ENCODE peak calls at places on chromosome 19, in six cellular contexts. Q, B, A, X, T and C are unnamed samples.
A peak's percentile ranks its signal among the peaks of the same experiment; 100 is the strongest.

GRCh38 chr19:48752511-48753365 is at the start of gene FUT1:
- DNase-seq in Q (no peak), B (no peak), A (peak; percentile 37), X (no peak), T (peak; percentile 87), C (no peak)

GRCh38 chr19:17703823-17704463 is 15.3 kb upstream of the MAP1S start:
- DNase-seq in Q (no peak), B (peak; percentile 40), A (peak; percentile 44), X (no peak), T (no peak), C (no peak)

GRCh38 chr19:40445945-40446784 is 2.0 kb upstream of the SERTAD3 start:
- DNase-seq in Q (no peak), B (peak; percentile 73), A (no peak), X (no peak), T (peak; percentile 74), C (no peak)

GRCh38 chr19:29677001-29677781 is 11.9 kb downstream of the PLEKHF1 start:
- DNase-seq in Q (peak; percentile 56), B (no peak), A (no peak), X (no peak), T (no peak), C (no peak)

GRCh38 chr19:16370671-16371391 is 46.2 kb downstream of the KLF2 start:
- DNase-seq in Q (no peak), B (no peak), A (no peak), X (peak; percentile 30), T (no peak), C (no peak)

GRCh38 chr19:51735759-51736449 is 12.1 kb upstream of the HAS1 start:
- DNase-seq in Q (peak; percentile 16), B (no peak), A (peak; percentile 72), X (no peak), T (no peak), C (no peak)

GRCh38 chr19:39136225-39136940 is 10.8 kb downstream of the PAK4 start:
- DNase-seq in Q (no peak), B (no peak), A (no peak), X (no peak), T (no peak), C (no peak)

GRCh38 chr19:30880551-30880950 is 468.7 kb downstream of the TSHZ3 start:
- DNase-seq in Q (no peak), B (no peak), A (no peak), X (no peak), T (no peak), C (no peak)

GRCh38 chr19:45140533-45140932 is 20.2 kb downstream of the NKPD1 start:
- DNase-seq in Q (no peak), B (no peak), A (no peak), X (no peak), T (no peak), C (no peak)

GRCh38 chr19:40614595-40615411 is 13.6 kb downstream of the LTBP4 start:
- DNase-seq in Q (peak; percentile 51), B (peak; percentile 68), A (peak; percentile 92), X (peak; percentile 89), T (no peak), C (peak; percentile 96)

GRCh38 chr19:13979224-13979623 is 26.9 kb downstream of the RFX1 start:
- DNase-seq in Q (no peak), B (no peak), A (no peak), X (no peak), T (no peak), C (no peak)

GRCh38 chr19:20860339-20860738 is 62.7 kb upstream of the ZNF85 start:
- DNase-seq in Q (no peak), B (no peak), A (no peak), X (no peak), T (no peak), C (no peak)

GRCh38 chr19:2602391-2603181 is 99.9 kb downstream of the GNG7 start:
- DNase-seq in Q (peak; percentile 56), B (no peak), A (peak; percentile 92), X (peak; percentile 88), T (peak; percentile 85), C (peak; percentile 80)

GRCh38 chr19:43718627-43719377 is 2.9 kb downstream of the IRGC start:
- DNase-seq in Q (no peak), B (no peak), A (no peak), X (no peak), T (no peak), C (no peak)

GRCh38 chr19:42152876-42153275 is 20.6 kb upstream of the POU2F2 start:
- DNase-seq in Q (no peak), B (no peak), A (no peak), X (no peak), T (no peak), C (no peak)

GRCh38 chr19:12994701-12995595 is at the start of gene NFIX:
- DNase-seq in Q (no peak), B (no peak), A (peak; percentile 66), X (peak; percentile 85), T (peak; percentile 70), C (no peak)

GRCh38 chr19:19379527-19379926 is 25.9 kb upstream of the GATAD2A start:
- DNase-seq in Q (no peak), B (no peak), A (no peak), X (no peak), T (no peak), C (no peak)

GRCh38 chr19:46205183-46205984 is 24.2 kb upstream of the IGFL1 start:
- DNase-seq in Q (no peak), B (no peak), A (no peak), X (no peak), T (no peak), C (no peak)

GRCh38 chr19:11528551-11529341 is at the start of gene ECSIT:
- DNase-seq in Q (peak; percentile 96), B (peak; percentile 98), A (peak; percentile 98), X (peak; percentile 99), T (peak; percentile 98), C (peak; percentile 97)

GRCh38 chr19:5953680-5954213 is 24.2 kb downstream of the RANBP3 start:
- DNase-seq in Q (no peak), B (no peak), A (no peak), X (no peak), T (no peak), C (no peak)
- H3K4me3 ChIP-seq in Q (peak overlapping the region; percentile 26), B (no peak overlapping the region), A (no peak overlapping the region), X (no peak overlapping the region), T (no peak overlapping the region), C (no peak overlapping the region)

GRCh38 chr19:35154535-35155406 is at the start of gene FXYD5:
- DNase-seq in Q (no peak), B (peak; percentile 76), A (peak; percentile 76), X (peak; percentile 43), T (peak; percentile 72), C (peak; percentile 27)
- TF ChIP-seq CTCF in Q (no peak), B (no peak), A (no peak), X (no peak), T (peak; percentile 24), C (peak; percentile 18)

DNA sequence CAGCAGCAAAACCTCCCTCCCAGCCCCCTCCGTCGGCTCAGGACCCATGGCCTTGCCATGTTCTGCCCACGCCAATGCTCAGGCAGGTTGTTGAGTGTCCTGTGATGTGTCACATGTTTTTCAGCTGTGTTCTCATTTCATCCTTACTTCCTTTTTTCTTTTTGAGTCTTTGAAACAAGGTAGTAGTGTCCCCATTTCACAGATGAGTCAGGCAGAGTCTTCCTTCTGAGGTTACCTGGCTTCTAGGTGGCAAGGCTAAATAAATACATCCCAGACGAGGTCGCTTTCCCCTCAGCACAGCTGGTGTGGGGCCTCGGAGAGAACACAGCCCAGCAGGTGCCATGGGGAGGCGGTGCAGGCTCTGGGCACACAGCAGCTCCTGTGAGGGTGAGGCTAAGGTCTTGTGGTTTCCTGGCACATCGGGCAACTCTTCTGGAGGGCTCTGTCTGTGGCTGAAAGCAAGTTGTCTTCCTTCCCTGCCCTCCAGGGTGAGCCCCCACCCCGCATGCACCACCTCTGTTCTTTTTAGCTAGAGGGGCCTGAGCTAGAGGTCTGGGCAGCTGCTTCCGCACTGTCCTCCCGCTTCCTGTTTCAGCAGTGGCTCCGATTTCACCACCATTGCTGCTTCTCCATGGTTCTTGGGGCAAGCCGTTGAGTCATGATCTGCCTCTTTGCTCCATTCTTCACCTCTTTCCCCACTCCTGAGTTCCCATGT is 15.1 kb downstream of the PRAM1 start:
- DNase-seq in Q (no peak), B (no peak), A (peak; percentile 49), X (no peak), T (no peak), C (no peak)
- H3K27ac ChIP-seq in Q (no peak overlapping the region), B (no peak overlapping the region), A (no peak overlapping the region), X (no peak overlapping the region), T (no peak overlapping the region), C (peak overlapping the region; percentile 21)

DNA sequence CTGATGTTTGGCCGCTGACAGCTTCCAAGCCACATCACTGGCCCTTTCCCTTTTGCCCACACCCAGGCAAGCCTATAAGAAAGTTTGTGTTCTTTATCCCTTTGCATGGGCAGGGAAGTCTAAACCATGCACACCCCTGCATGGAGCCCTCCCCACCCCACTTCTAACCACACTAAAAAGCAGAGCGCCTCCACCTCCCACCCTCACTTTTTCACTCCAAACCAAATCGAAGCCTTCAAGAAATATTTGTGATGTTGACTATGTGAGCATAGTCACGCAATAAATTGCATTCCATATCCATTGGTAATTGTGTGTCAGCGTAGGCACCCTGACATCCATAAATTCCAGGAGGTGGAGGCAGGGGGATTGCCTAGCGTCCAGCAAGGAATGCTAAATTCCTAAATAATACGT is 104.4 kb upstream of the LSM14A start:
- DNase-seq in Q (no peak), B (peak; percentile 78), A (no peak), X (no peak), T (no peak), C (no peak)
- H3K4me3 ChIP-seq in Q (no peak overlapping the region), B (peak overlapping the region; percentile 1), A (no peak overlapping the region), X (no peak overlapping the region), T (no peak overlapping the region), C (no peak overlapping the region)

DNA sequence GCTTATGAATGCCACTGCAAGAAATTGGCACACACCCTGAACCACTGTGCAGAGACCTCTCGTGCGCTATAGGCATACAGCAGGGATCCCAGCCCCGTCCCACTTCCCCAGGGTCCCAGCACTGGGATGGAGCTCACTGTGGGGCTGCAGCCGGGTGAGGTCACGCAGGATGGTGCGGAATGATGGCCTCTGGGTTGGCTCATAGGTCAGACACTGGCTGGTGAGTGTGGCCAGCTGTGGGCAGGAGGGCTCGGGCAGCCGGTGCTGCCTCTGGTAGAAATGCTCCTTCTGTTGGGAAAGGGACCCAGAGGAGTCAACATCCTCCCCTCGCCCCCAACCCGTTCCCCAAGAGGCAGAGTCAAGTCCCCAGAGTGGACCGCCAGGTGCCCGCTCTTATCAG is 17.0 kb upstream of the ICAM3 start:
- DNase-seq in Q (no peak), B (no peak), A (no peak), X (no peak), T (no peak), C (no peak)
- TF ChIP-seq CTCF in Q (no peak), B (no peak), A (no peak), X (no peak), T (no peak), C (no peak)